ENCODE peak calls at places on chromosomes 16 and 17, in seven cellular contexts. E is IMR-90; Q is PC-9; P is progenitor cell of endocrine pancreas; V is CD4-positive, CD25-positive, alpha-beta regulatory T cell; J is body of pancreas; H is HEK293T. C is an unnamed sample.
A peak's percentile ranks its signal among the peaks of the same experiment; 100 is the strongest.

GRCh38 chr17:30299000-30299399 is 7.3 kb upstream of the BLMH start:
- DNase-seq in P (no peak), E (peak; percentile 21), Q (no peak), V (no peak), H (no peak), J (no peak), C (no peak)

GRCh38 chr17:75679706-75680201 is 12.6 kb downstream of the SAP30BP start:
- DNase-seq in Q (peak; percentile 70), P (no peak), E (no peak), H (no peak), J (no peak), V (no peak), C (no peak)

GRCh38 chr16:9039208-9039607 is 52.2 kb upstream of the HAPSTR1 start:
- DNase-seq in J (no peak), P (no peak), V (no peak), H (no peak), E (peak; percentile 55), Q (no peak), C (no peak)

GRCh38 chr17:65698381-65699061 is 137.1 kb upstream of the AXIN2 start:
- DNase-seq in H (no peak), Q (no peak), J (no peak), E (peak; percentile 76), P (no peak), V (no peak), C (peak; percentile 12)

GRCh38 chr16:66678314-66678713 is 18.2 kb downstream of the CMTM4 start:
- DNase-seq in Q (no peak), V (no peak), E (no peak), H (no peak), J (no peak), P (no peak), C (no peak)

GRCh38 chr16:53100131-53100748 is 45.4 kb downstream of the CHD9 start:
- DNase-seq in P (no peak), E (no peak), J (no peak), Q (no peak), H (no peak), V (no peak), C (no peak)

GRCh38 chr17:10156579-10157488 is 41.6 kb downstream of the GAS7 start:
- DNase-seq in H (no peak), J (peak; percentile 21), E (no peak), V (no peak), Q (no peak), P (no peak), C (no peak)

GRCh38 chr17:4934173-4934979 is 2.3 kb downstream of the GP1BA start:
- DNase-seq in P (no peak), J (peak; percentile 52), E (peak; percentile 38), V (no peak), H (no peak), Q (peak; percentile 54), C (no peak)

GRCh38 chr16:70686376-70687171 is 721 bp upstream of the MTSS2 start:
- DNase-seq in E (no peak), Q (no peak), J (no peak), H (no peak), V (no peak), P (no peak), C (no peak)

GRCh38 chr16:17106243-17106791 is 364.4 kb downstream of the XYLT1 start:
- DNase-seq in H (no peak), V (no peak), P (no peak), E (no peak), Q (no peak), J (no peak), C (peak; percentile 18)

C was measured in neuronal stem cell.